ENCODE peak calls at places on chromosome 22, in ten cellular contexts. D is stomach; R is body of pancreas; Z is RWPE1; T is colonic mucosa; J is Peyer's patch; C is endothelial cell; L is A549; B is CD8-positive, alpha-beta T cell; U is spleen. W is an unnamed sample.

GRCh38 chr22:39900306-39901227 is at the start of gene GRAP2:
- DNase-seq in D (no peak), R (no peak), Z (no peak), T (no peak), J (peak), C (no peak), L (no peak), B (peak), U (no peak), W (no peak)

GRCh38 chr22:42066133-42066761 is 4.4 kb downstream of the NAGA start:
- DNase-seq in D (no peak), R (no peak), Z (no peak), T (peak), J (peak), C (no peak), L (no peak), B (no peak), U (peak), W (no peak)

GRCh38 chr22:27223317-27224177 is 566.2 kb downstream of the MIAT start:
- DNase-seq in D (no peak), R (no peak), Z (no peak), T (no peak), J (no peak), C (no peak), L (peak), B (no peak), U (peak), W (no peak)

GRCh38 chr22:39299829-39300178 is 19.6 kb downstream of the RPL3 start:
- DNase-seq in D (no peak), R (no peak), Z (no peak), T (no peak), J (no peak), C (no peak), L (peak), B (no peak), U (no peak), W (no peak)

GRCh38 chr22:37133304-37134018 is 16.3 kb downstream of the IL2RB start:
- DNase-seq in D (no peak), R (peak), Z (no peak), T (no peak), J (no peak), C (no peak), L (no peak), B (no peak), U (no peak), W (no peak)

GRCh38 chr22:50403701-50404101 is 60.6 kb downstream of the PPP6R2 start:
- DNase-seq in D (peak), R (peak), Z (no peak), T (peak), J (peak), C (no peak), L (no peak), B (no peak), U (peak), W (no peak)

GRCh38 chr22:49545606-49546005 is 282.1 kb downstream of the BRD1 start:
- DNase-seq in D (no peak), R (peak), Z (no peak), T (no peak), J (peak), C (no peak), L (no peak), B (no peak), U (peak), W (no peak)

GRCh38 chr22:49169074-49169744 is 658.5 kb downstream of the BRD1 start:
- DNase-seq in D (no peak), R (no peak), Z (no peak), T (no peak), J (no peak), C (no peak), L (no peak), B (no peak), U (peak), W (no peak)

GRCh38 chr22:36873614-36874308 is 13.0 kb downstream of the NCF4 start:
- DNase-seq in D (peak), R (peak), Z (peak), T (no peak), J (peak), C (peak), L (peak), B (no peak), U (peak), W (no peak)

GRCh38 chr22:41528132-41528766 is 16.0 kb downstream of the POLR3H start:
- DNase-seq in D (no peak), R (no peak), Z (no peak), T (no peak), J (no peak), C (no peak), L (no peak), B (no peak), U (no peak), W (no peak)

GRCh38 chr22:26565889-26566288 is 24.0 kb downstream of the TPST2 start:
- DNase-seq in D (no peak), R (no peak), Z (no peak), T (no peak), J (no peak), C (no peak), L (no peak), B (no peak), U (no peak), W (no peak)

GRCh38 chr22:44994399-44995281 is 15.2 kb downstream of the PHF21B start:
- DNase-seq in D (no peak), R (no peak), Z (no peak), T (no peak), J (no peak), C (no peak), L (no peak), B (no peak), U (no peak), W (no peak)

GRCh38 chr22:49046546-49047305 is 780.9 kb downstream of the BRD1 start:
- DNase-seq in D (no peak), R (peak), Z (no peak), T (peak), J (peak), C (peak), L (peak), B (no peak), U (no peak), W (peak)

GRCh38 chr22:37910863-37911262 is 4.8 kb downstream of the MICALL1 start:
- DNase-seq in D (no peak), R (no peak), Z (no peak), T (no peak), J (no peak), C (no peak), L (no peak), B (no peak), U (no peak), W (no peak)

GRCh38 chr22:45868586-45869443 is 108.1 kb downstream of the WNT7B start:
- DNase-seq in D (peak), R (no peak), Z (no peak), T (peak), J (peak), C (no peak), L (no peak), B (no peak), U (peak), W (no peak)

GRCh38 chr22:32854351-32854804 is 52.9 kb downstream of the TIMP3 start:
- DNase-seq in D (no peak), R (no peak), Z (no peak), T (no peak), J (no peak), C (no peak), L (no peak), B (no peak), U (no peak), W (no peak)

GRCh38 chr22:45181240-45181639 is 17.5 kb downstream of the NUP50 start:
- DNase-seq in D (no peak), R (no peak), Z (no peak), T (no peak), J (no peak), C (no peak), L (no peak), B (no peak), U (no peak), W (no peak)

GRCh38 chr22:24088796-24089195 is 77.7 kb downstream of the CABIN1 start:
- DNase-seq in D (no peak), R (no peak), Z (no peak), T (no peak), J (no peak), C (no peak), L (no peak), B (no peak), U (peak), W (no peak)

GRCh38 chr22:44850946-44851345 is 98.6 kb downstream of the ARHGAP8 start:
- DNase-seq in D (no peak), R (no peak), Z (no peak), T (no peak), J (no peak), C (no peak), L (no peak), B (no peak), U (peak), W (no peak)

GRCh38 chr22:46070722-46071450 is 79.4 kb upstream of the PPARA start:
- DNase-seq in D (peak), R (peak), Z (no peak), T (peak), J (peak), C (no peak), L (peak), B (no peak), U (peak), W (peak)

GRCh38 chr22:43841742-43842141 is 20.6 kb downstream of the SULT4A1 start:
- DNase-seq in D (no peak), R (no peak), Z (no peak), T (no peak), J (no peak), C (no peak), L (no peak), B (no peak), U (no peak), W (no peak)

GRCh38 chr22:46068908-46069481 is 81.3 kb upstream of the PPARA start:
- DNase-seq in D (peak), R (peak), Z (no peak), T (no peak), J (peak), C (no peak), L (no peak), B (no peak), U (peak), W (no peak)

GRCh38 chr22:45430871-45431270 is 17.4 kb downstream of the RIBC2 start:
- DNase-seq in D (no peak), R (no peak), Z (no peak), T (no peak), J (no peak), C (no peak), L (no peak), B (no peak), U (peak), W (no peak)

GRCh38 chr22:46051646-46052045 is 74.7 kb upstream of the WNT7B start:
- DNase-seq in D (peak), R (peak), Z (no peak), T (no peak), J (peak), C (no peak), L (no peak), B (no peak), U (peak), W (no peak)

GRCh38 chr22:31439805-31440204 is 40.4 kb downstream of the DRG1 start:
- DNase-seq in D (no peak), R (no peak), Z (no peak), T (no peak), J (no peak), C (no peak), L (no peak), B (no peak), U (no peak), W (no peak)

GRCh38 chr22:31441652-31442051 is 42.2 kb downstream of the DRG1 start:
- DNase-seq in D (no peak), R (no peak), Z (no peak), T (no peak), J (no peak), C (no peak), L (no peak), B (no peak), U (no peak), W (no peak)

GRCh38 chr22:31442768-31443489 is 43.5 kb downstream of the DRG1 start:
- DNase-seq in D (no peak), R (no peak), Z (no peak), T (no peak), J (no peak), C (no peak), L (no peak), B (no peak), U (no peak), W (no peak)

GRCh38 chr22:31443516-31443915 is 44.1 kb downstream of the DRG1 start:
- DNase-seq in D (no peak), R (no peak), Z (no peak), T (no peak), J (no peak), C (no peak), L (no peak), B (no peak), U (no peak), W (no peak)

GRCh38 chr22:31440681-31441080 is 41.3 kb downstream of the DRG1 start:
- DNase-seq in D (no peak), R (no peak), Z (no peak), T (no peak), J (no peak), C (no peak), L (no peak), B (no peak), U (no peak), W (no peak)
- TF ChIP-seq CTCF in D (no peak), R (no peak), Z (no peak), T (no peak), J (no peak), C (no peak), L (no peak), B (no peak), U (no peak), W (no peak)

GRCh38 chr22:19870153-19871022 is 15.7 kb upstream of the GNB1L start:
- DNase-seq in D (no peak), R (peak), Z (no peak), T (peak), J (peak), C (no peak), L (no peak), B (no peak), U (peak), W (no peak)

GRCh38 chr22:19869497-19870152 is 15.0 kb upstream of the GNB1L start:
- DNase-seq in D (no peak), R (peak), Z (no peak), T (peak), J (peak), C (no peak), L (no peak), B (no peak), U (peak), W (no peak)

GRCh38 chr22:19872779-19873137 is 18.1 kb upstream of the GNB1L start:
- DNase-seq in D (peak), R (peak), Z (no peak), T (peak), J (peak), C (no peak), L (no peak), B (no peak), U (peak), W (no peak)

GRCh38 chr22:19871845-19872778 is 17.4 kb upstream of the GNB1L start:
- DNase-seq in D (no peak), R (peak), Z (no peak), T (peak), J (peak), C (peak), L (no peak), B (no peak), U (peak), W (no peak)

GRCh38 chr22:19871023-19871844 is 16.6 kb upstream of the GNB1L start:
- DNase-seq in D (no peak), R (peak), Z (no peak), T (peak), J (peak), C (no peak), L (no peak), B (no peak), U (peak), W (no peak)
- TF ChIP-seq CTCF in D (no peak), R (no peak), Z (no peak), T (no peak), J (no peak), C (no peak), L (no peak), B (no peak), U (no peak), W (no peak)

GRCh38 chr22:28710889-28711285 is 30.7 kb downstream of the CHEK2 start:
- DNase-seq in D (no peak), R (no peak), Z (no peak), T (no peak), J (no peak), C (no peak), L (no peak), B (no peak), U (no peak), W (no peak)
- TF ChIP-seq CTCF in D (no peak), R (no peak), Z (no peak), T (no peak), J (no peak), C (no peak), L (no peak), B (no peak), U (no peak), W (no peak)

DNA sequence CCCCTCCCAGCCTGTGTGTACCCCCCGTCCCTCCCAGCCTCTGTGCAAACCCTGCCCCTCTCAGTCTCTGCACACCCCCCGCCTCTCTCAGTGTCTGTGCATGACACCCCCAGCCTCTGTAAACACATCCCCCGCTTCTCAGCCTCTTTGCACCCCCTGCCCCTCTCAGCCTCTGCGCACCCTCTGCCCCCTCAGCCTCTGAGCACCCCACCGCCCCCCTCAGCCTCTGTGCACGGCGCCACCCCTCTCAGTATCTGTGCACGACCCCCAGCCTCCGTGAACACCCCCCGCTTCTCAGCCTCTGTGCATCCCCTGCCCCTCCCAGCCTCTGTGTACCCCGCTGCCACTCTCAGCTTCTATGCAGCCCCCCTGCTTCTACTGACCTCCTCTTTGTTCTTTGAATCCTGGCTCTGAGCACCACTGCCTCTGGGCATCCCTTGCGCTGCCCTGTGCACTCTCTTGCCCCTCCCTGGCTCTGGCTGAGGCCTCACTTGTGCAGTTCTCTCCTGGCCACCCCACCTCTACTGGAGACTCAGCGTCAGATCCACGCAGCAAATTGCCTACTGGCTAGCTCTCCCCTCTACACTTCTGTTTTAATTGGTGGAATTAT is 838.4 kb downstream of the TBC1D22A start:
- DNase-seq in D (peak), R (no peak), Z (no peak), T (no peak), J (no peak), C (no peak), L (no peak), B (no peak), U (no peak), W (no peak)
- TF ChIP-seq CTCF in D (no peak), R (no peak), Z (no peak), T (no peak), J (no peak), C (no peak), L (no peak), B (no peak), U (no peak), W (no peak)

DNA sequence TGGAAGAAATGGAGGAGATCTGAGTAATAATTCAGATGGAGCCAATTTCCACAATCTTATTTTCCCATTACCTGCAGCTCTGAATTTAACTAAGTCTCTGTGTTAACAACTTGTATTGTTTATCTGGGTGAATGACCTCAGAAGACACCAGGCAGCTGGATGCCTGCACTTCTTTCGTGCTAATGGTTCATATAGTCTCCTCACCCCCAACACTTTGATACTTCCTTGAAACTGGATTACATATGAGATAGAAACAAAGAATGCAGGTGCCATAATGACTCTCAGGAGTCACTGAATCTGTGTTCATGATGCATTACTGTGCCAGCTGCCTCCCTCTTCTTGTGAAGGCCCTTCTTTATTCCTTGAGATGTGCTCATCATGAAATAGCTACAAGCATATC is 125.6 kb upstream of the VPREB1 start:
- DNase-seq in D (no peak), R (no peak), Z (no peak), T (no peak), J (no peak), C (no peak), L (no peak), B (no peak), U (no peak), W (no peak)
- TF ChIP-seq CTCF in D (no peak), R (no peak), Z (no peak), T (no peak), J (no peak), C (no peak), L (no peak), B (no peak), U (no peak), W (no peak)